ENCODE peak calls at places on chromosome 13, in eight cellular contexts. I, T, Y, L, Z, M, C and K are unnamed samples.

GRCh38 chr13:36031490-36031889 is 99.7 kb downstream of the DCLK1 start:
- DNase-seq in I (no peak), T (no peak), Y (no peak), L (no peak), Z (no peak), M (no peak), C (no peak), K (no peak)

GRCh38 chr13:29457299-29457698 is 138.2 kb downstream of the SLC7A1 start:
- DNase-seq in I (peak), T (peak), Y (peak), L (no peak), Z (no peak), M (no peak), C (peak), K (no peak)

GRCh38 chr13:50075619-50076097 is 60.4 kb downstream of the KCNRG start:
- DNase-seq in I (no peak), T (no peak), Y (peak), L (no peak), Z (no peak), M (no peak), C (peak), K (no peak)

GRCh38 chr13:40352385-40352778 is 314.1 kb downstream of the FOXO1 start:
- DNase-seq in I (no peak), T (peak), Y (no peak), L (peak), Z (peak), M (no peak), C (no peak), K (no peak)

GRCh38 chr13:40780822-40781401 is 8.5 kb upstream of the SLC25A15 start:
- DNase-seq in I (no peak), T (peak), Y (no peak), L (no peak), Z (no peak), M (no peak), C (peak), K (peak)

GRCh38 chr13:44174769-44175425 is 198.7 kb upstream of the SERP2 start:
- DNase-seq in I (no peak), T (peak), Y (peak), L (no peak), Z (no peak), M (peak), C (peak), K (no peak)

GRCh38 chr13:79678100-79678499 is 197.1 kb downstream of the NDFIP2 start:
- DNase-seq in I (no peak), T (peak), Y (peak), L (no peak), Z (no peak), M (no peak), C (peak), K (no peak)

GRCh38 chr13:114107686-114108081 is 24.7 kb downstream of the RASA3 start:
- DNase-seq in I (peak), T (peak), Y (no peak), L (peak), Z (no peak), M (no peak), C (peak), K (no peak)

GRCh38 chr13:66805657-66806056 is 424.5 kb downstream of the PCDH9 start:
- DNase-seq in I (no peak), T (peak), Y (no peak), L (no peak), Z (no peak), M (no peak), C (peak), K (no peak)

GRCh38 chr13:23488442-23488841 is 54.9 kb upstream of the SACS start:
- DNase-seq in I (no peak), T (peak), Y (peak), L (no peak), Z (no peak), M (no peak), C (peak), K (no peak)

GRCh38 chr13:79187917-79188699 is 217.9 kb downstream of the RBM26 start:
- DNase-seq in I (no peak), T (no peak), Y (no peak), L (no peak), Z (no peak), M (no peak), C (no peak), K (no peak)

GRCh38 chr13:93227280-93227905 is 786 bp downstream of the GPC6 start:
- DNase-seq in I (no peak), T (peak), Y (peak), L (peak), Z (no peak), M (peak), C (peak), K (no peak)

GRCh38 chr13:36163809-36164308 is 32.7 kb upstream of the DCLK1 start:
- DNase-seq in I (peak), T (peak), Y (peak), L (peak), Z (no peak), M (no peak), C (peak), K (no peak)

GRCh38 chr13:26498524-26499208 is 58.8 kb upstream of the WASF3 start:
- DNase-seq in I (no peak), T (peak), Y (no peak), L (no peak), Z (no peak), M (no peak), C (peak), K (no peak)

GRCh38 chr13:102555914-102556553 is 40.8 kb upstream of the TPP2 start:
- DNase-seq in I (no peak), T (peak), Y (peak), L (no peak), Z (no peak), M (peak), C (peak), K (peak)

GRCh38 chr13:98273824-98274786 is 97.0 kb upstream of the RNF113B start:
- DNase-seq in I (no peak), T (no peak), Y (no peak), L (no peak), Z (no peak), M (no peak), C (peak), K (no peak)